ENCODE peak calls at places on chromosomes 3 and 15, in six cellular contexts. One of them, this sample, is unnamed.
A peak's percentile ranks its signal among the peaks of the same experiment; 100 is the strongest.

GRCh38 chr15:51536965-51537574 is 85.5 kb downstream of the DMXL2 start:
- DNase-seq in SK-N-SH: peak; percentile 9
- DNase-seq in H1: no peak
- DNase-seq in A549: peak; percentile 40
- DNase-seq in mammary epithelial cell: no peak
- DNase-seq in fibroblast of lung: peak; percentile 63
- DNase-seq in this sample: peak; percentile 4

GRCh38 chr3:127407026-127407939 is 119.4 kb upstream of the PRR20G start:
- DNase-seq in fibroblast of lung: no peak
- DNase-seq in A549: no peak
- DNase-seq in H1: no peak
- DNase-seq in mammary epithelial cell: no peak
- DNase-seq in SK-N-SH: peak; percentile 6
- DNase-seq in this sample: no peak

GRCh38 chr3:123161167-123161566 is 40.6 kb upstream of the SEC22A start:
- DNase-seq in SK-N-SH: no peak
- DNase-seq in fibroblast of lung: no peak
- DNase-seq in mammary epithelial cell: no peak
- DNase-seq in H1: no peak
- DNase-seq in A549: peak; percentile 14
- DNase-seq in this sample: no peak

GRCh38 chr3:188270423-188270972 is 116.5 kb downstream of the LPP start:
- DNase-seq in mammary epithelial cell: peak; percentile 62
- DNase-seq in SK-N-SH: no peak
- DNase-seq in fibroblast of lung: peak; percentile 95
- DNase-seq in H1: no peak
- DNase-seq in A549: peak; percentile 80
- DNase-seq in this sample: peak; percentile 87

GRCh38 chr15:73712107-73712506 is 27.9 kb downstream of the CD276 start:
- DNase-seq in mammary epithelial cell: no peak
- DNase-seq in fibroblast of lung: no peak
- DNase-seq in H1: no peak
- DNase-seq in A549: no peak
- DNase-seq in SK-N-SH: no peak
- DNase-seq in this sample: no peak

GRCh38 chr15:86834115-86834863 is 754.6 kb downstream of the AGBL1 start:
- DNase-seq in mammary epithelial cell: no peak
- DNase-seq in H1: no peak
- DNase-seq in fibroblast of lung: no peak
- DNase-seq in SK-N-SH: no peak
- DNase-seq in A549: no peak
- DNase-seq in this sample: no peak

GRCh38 chr3:195906865-195907729 is 1.3 kb downstream of the TNK2 start:
- DNase-seq in mammary epithelial cell: peak; percentile 66
- DNase-seq in A549: no peak
- DNase-seq in SK-N-SH: no peak
- DNase-seq in fibroblast of lung: no peak
- DNase-seq in H1: no peak
- DNase-seq in this sample: peak; percentile 76

GRCh38 chr3:13325092-13325491 is 95.0 kb downstream of the NUP210 start:
- DNase-seq in mammary epithelial cell: no peak
- DNase-seq in SK-N-SH: peak; percentile 46
- DNase-seq in H1: no peak
- DNase-seq in fibroblast of lung: no peak
- DNase-seq in A549: no peak
- DNase-seq in this sample: no peak

GRCh38 chr15:36469567-36469966 is 109.9 kb upstream of the CDIN1 start:
- DNase-seq in H1: no peak
- DNase-seq in fibroblast of lung: peak; percentile 47
- DNase-seq in mammary epithelial cell: no peak
- DNase-seq in A549: no peak
- DNase-seq in SK-N-SH: no peak
- DNase-seq in this sample: no peak

GRCh38 chr3:39810647-39811161 is 1.3 kb downstream of the MYRIP start:
- DNase-seq in mammary epithelial cell: no peak
- DNase-seq in A549: no peak
- DNase-seq in fibroblast of lung: no peak
- DNase-seq in SK-N-SH: no peak
- DNase-seq in H1: no peak
- DNase-seq in this sample: no peak

GRCh38 chr3:33364531-33365128 is 75.6 kb downstream of the UBP1 start:
- DNase-seq in A549: no peak
- DNase-seq in fibroblast of lung: peak; percentile 39
- DNase-seq in H1: no peak
- DNase-seq in SK-N-SH: no peak
- DNase-seq in mammary epithelial cell: no peak
- DNase-seq in this sample: no peak

GRCh38 chr15:68528891-68529290 is 49.9 kb upstream of the CORO2B start:
- DNase-seq in mammary epithelial cell: peak; percentile 67
- DNase-seq in H1: no peak
- DNase-seq in SK-N-SH: no peak
- DNase-seq in A549: no peak
- DNase-seq in fibroblast of lung: no peak
- DNase-seq in this sample: no peak

GRCh38 chr15:32721594-32721993 is 3.8 kb downstream of the GREM1 start:
- DNase-seq in fibroblast of lung: no peak
- DNase-seq in SK-N-SH: no peak
- DNase-seq in A549: no peak
- DNase-seq in mammary epithelial cell: no peak
- DNase-seq in H1: no peak
- DNase-seq in this sample: no peak

GRCh38 chr15:23566070-23567050 is 886 bp downstream of the MKRN3 start:
- DNase-seq in fibroblast of lung: peak; percentile 1
- DNase-seq in mammary epithelial cell: no peak
- DNase-seq in A549: peak; percentile 35
- DNase-seq in SK-N-SH: peak; percentile 77
- DNase-seq in H1: no peak
- DNase-seq in this sample: peak; percentile 75
- H3K9me3 ChIP-seq in fibroblast of lung: no peaks in the 10 kb centered on the region
- H3K9me3 ChIP-seq in mammary epithelial cell: peaks cover 17% of the 10 kb centered on the region
- H3K9me3 ChIP-seq in A549: peaks cover 3% of the 10 kb centered on the region
- H3K9me3 ChIP-seq in SK-N-SH: no peaks in the 10 kb centered on the region
- H3K9me3 ChIP-seq in H1: peaks cover 53% of the 10 kb centered on the region
- H3K9me3 ChIP-seq in this sample: no peaks in the 10 kb centered on the region

DNA sequence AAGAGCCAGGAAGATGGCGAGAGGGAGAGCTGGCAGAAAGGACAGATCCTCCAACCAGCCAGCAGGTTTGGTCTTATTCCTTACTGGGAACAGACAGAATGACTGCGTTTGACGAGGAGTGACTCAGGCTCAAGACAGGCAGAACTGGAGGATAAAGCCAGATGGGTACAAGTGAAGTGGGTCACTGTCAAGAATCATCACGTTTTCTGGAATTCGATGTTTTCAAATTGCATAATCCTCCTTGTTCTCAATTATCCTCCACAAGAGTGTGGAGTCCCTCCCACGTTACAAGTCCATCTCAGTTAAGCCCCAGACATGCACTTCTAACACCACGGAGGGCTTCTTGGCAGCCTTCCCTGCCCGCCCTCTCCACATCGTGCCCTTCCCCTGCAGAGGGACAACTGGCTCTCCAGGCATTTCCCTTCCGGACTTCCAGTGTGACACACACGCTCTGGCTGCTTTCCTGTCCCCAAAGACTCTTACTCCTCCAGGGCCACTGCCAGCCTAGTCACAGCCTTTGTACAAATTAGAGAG is 183.1 kb downstream of the CHST2 start:
- DNase-seq in H1: no peak
- DNase-seq in SK-N-SH: no peak
- DNase-seq in A549: peak; percentile 4
- DNase-seq in fibroblast of lung: peak; percentile 81
- DNase-seq in mammary epithelial cell: peak; percentile 80
- DNase-seq in this sample: no peak
- H3K4me2 ChIP-seq in H1: no peak overlapping the region
- H3K4me2 ChIP-seq in SK-N-SH: peak overlapping the region; percentile 50
- H3K4me2 ChIP-seq in A549: peak overlapping the region; percentile 33
- H3K4me2 ChIP-seq in fibroblast of lung: peak overlapping the region; percentile 46
- H3K4me2 ChIP-seq in mammary epithelial cell: peak overlapping the region; percentile 9
- H3K4me2 ChIP-seq in this sample: no peak overlapping the region

GRCh38 chr3:64449026-64449425 is 223.8 kb upstream of the PRICKLE2 start:
- DNase-seq in H1: no peak
- DNase-seq in A549: no peak
- DNase-seq in SK-N-SH: no peak
- DNase-seq in fibroblast of lung: no peak
- DNase-seq in mammary epithelial cell: no peak
- DNase-seq in this sample: no peak

GRCh38 chr3:64454768-64455167 is 229.5 kb upstream of the PRICKLE2 start:
- DNase-seq in SK-N-SH: no peak
- DNase-seq in fibroblast of lung: no peak
- DNase-seq in H1: no peak
- DNase-seq in mammary epithelial cell: no peak
- DNase-seq in A549: no peak
- DNase-seq in this sample: no peak

GRCh38 chr3:64454179-64454578 is 228.9 kb upstream of the PRICKLE2 start:
- DNase-seq in mammary epithelial cell: no peak
- DNase-seq in A549: no peak
- DNase-seq in H1: no peak
- DNase-seq in SK-N-SH: no peak
- DNase-seq in fibroblast of lung: peak; percentile 72
- DNase-seq in this sample: no peak

GRCh38 chr3:64450396-64450956 is 225.2 kb upstream of the PRICKLE2 start:
- DNase-seq in SK-N-SH: no peak
- DNase-seq in fibroblast of lung: no peak
- DNase-seq in H1: no peak
- DNase-seq in A549: no peak
- DNase-seq in mammary epithelial cell: no peak
- DNase-seq in this sample: no peak

DNA sequence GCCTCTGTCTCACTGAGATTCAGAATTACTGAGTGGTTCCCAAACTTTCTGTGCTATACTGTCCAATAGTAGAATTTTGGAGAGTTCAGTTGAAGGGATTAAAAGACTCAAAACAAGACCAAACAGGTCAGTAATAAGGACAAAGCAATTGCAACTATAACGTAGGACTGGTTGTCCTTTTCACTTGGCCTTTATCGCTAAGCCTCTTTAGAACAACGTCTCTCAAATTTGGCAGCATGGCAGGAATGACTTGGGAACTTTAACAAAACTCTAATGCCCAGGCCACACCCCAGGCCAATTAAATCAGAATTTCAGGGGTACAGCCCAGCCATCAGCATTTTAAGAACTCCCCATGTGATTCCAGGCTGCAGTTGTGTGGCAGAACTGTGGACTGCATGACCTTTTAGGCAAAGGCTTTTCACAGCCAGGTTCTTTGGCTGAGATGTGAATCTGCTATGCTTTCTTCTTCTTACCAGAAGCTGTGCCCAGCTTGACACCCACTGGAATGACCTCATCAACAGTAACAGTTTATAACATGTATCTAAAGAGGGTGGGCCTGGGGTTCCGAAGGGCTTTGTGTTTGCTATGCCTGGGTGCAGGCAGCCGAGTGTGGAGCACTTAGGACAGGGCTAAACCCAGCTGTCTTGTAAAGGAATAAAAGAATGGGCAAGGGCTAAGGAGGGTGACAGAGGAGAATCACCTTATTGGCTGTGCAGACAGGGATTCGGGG is 226.2 kb upstream of the PRICKLE2 start:
- DNase-seq in A549: no peak
- DNase-seq in SK-N-SH: no peak
- DNase-seq in fibroblast of lung: no peak
- DNase-seq in H1: no peak
- DNase-seq in mammary epithelial cell: no peak
- DNase-seq in this sample: no peak
- TF ChIP-seq CTCF in A549: no peak
- TF ChIP-seq CTCF in SK-N-SH: no peak
- TF ChIP-seq CTCF in fibroblast of lung: no peak
- TF ChIP-seq CTCF in H1: no peak
- TF ChIP-seq CTCF in mammary epithelial cell: no peak
- TF ChIP-seq CTCF in this sample: no peak

GRCh38 chr3:176514297-176514696 is 683.0 kb downstream of the TBL1XR1 start:
- DNase-seq in H1: peak; percentile 47
- DNase-seq in A549: peak; percentile 38
- DNase-seq in fibroblast of lung: peak; percentile 54
- DNase-seq in SK-N-SH: no peak
- DNase-seq in mammary epithelial cell: peak; percentile 32
- DNase-seq in this sample: peak; percentile 43
- H3K9me3 ChIP-seq in H1: peaks cover 30% of the 10 kb centered on the region
- H3K9me3 ChIP-seq in A549: peaks cover 4% of the 10 kb centered on the region
- H3K9me3 ChIP-seq in fibroblast of lung: no peaks in the 10 kb centered on the region
- H3K9me3 ChIP-seq in SK-N-SH: peaks cover 3% of the 10 kb centered on the region
- H3K9me3 ChIP-seq in mammary epithelial cell: no peaks in the 10 kb centered on the region
- H3K9me3 ChIP-seq in this sample: peaks cover 8% of the 10 kb centered on the region

DNA sequence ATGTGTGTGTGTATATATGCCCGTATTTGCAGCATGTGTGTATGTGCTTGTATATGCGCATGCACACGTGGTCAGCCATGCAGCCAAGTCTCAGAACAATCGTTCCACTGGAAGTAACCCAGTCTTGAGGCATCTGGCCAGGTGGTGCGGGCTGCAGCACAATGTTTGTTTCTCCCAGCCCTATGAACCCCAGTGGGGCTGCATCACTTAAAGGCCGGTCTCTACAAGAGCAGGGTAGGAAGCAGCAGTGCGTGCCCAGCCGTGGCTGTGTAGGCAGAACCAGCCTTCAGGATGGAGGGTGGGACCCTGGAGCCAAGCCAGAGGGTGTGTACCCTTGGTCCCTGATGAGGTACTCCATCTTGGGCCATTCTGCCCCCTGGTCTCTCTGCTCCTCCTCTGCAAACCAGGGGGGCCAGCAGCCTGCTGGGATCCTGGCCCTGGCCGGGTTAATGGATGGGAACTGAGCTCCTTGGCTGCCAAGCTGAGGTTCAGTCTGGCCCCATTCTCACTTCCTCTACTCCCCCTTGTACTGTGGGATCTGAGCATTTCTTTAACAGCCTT is 11.8 kb downstream of the KLF13 start:
- DNase-seq in A549: no peak
- DNase-seq in mammary epithelial cell: no peak
- DNase-seq in fibroblast of lung: peak; percentile 5
- DNase-seq in SK-N-SH: no peak
- DNase-seq in H1: no peak
- DNase-seq in this sample: no peak
- H3K4me2 ChIP-seq in A549: peak overlapping the region; percentile 28
- H3K4me2 ChIP-seq in mammary epithelial cell: peak overlapping the region; percentile 55
- H3K4me2 ChIP-seq in fibroblast of lung: peak overlapping the region; percentile 72
- H3K4me2 ChIP-seq in SK-N-SH: peak overlapping the region; percentile 75
- H3K4me2 ChIP-seq in H1: no peak overlapping the region
- H3K4me2 ChIP-seq in this sample: no peak overlapping the region

This sample was measured in PC-9.